ENCODE peak calls at places on chromosomes 11 and 22, in four cellular contexts. U is A549, W is CD14-positive monocyte, B is neural crest cell. N is an unnamed sample.

GRCh38 chr22:24434472-24435322 is 7.3 kb downstream of the ADORA2A start:
- DNase-seq in U (no peak), W (peak), B (no peak), N (peak)

GRCh38 chr22:50015451-50016307 is 3.1 kb upstream of the IL17REL start:
- DNase-seq in U (no peak), W (no peak), B (no peak), N (no peak)

GRCh38 chr11:83044958-83045712 is 26.6 kb downstream of the RAB30 start:
- DNase-seq in U (peak), W (no peak), B (no peak), N (peak)

GRCh38 chr11:3006505-3007260 is 14.6 kb upstream of the NAP1L4 start:
- DNase-seq in U (no peak), W (no peak), B (no peak), N (no peak)

GRCh38 chr11:5013012-5013411 is 18.4 kb downstream of the OR51L1 start:
- DNase-seq in U (no peak), W (no peak), B (no peak), N (no peak)

GRCh38 chr11:68810164-68810563 is 31.6 kb downstream of the CPT1A start:
- DNase-seq in U (no peak), W (no peak), B (no peak), N (no peak)

GRCh38 chr11:94295534-94295933 is 8.8 kb upstream of the IZUMO1R start:
- DNase-seq in U (peak), W (no peak), B (no peak), N (no peak)

GRCh38 chr11:130478204-130478701 is 29.8 kb downstream of the ADAMTS15 start:
- DNase-seq in U (peak), W (no peak), B (no peak), N (peak)

GRCh38 chr11:47464479-47464878 is 15.5 kb upstream of the RAPSN start:
- DNase-seq in U (no peak), W (no peak), B (no peak), N (peak)

GRCh38 chr11:9765320-9766101 is 101.6 kb downstream of the SWAP70 start:
- DNase-seq in U (no peak), W (no peak), B (no peak), N (peak)

GRCh38 chr22:35156945-35157344 is 91.0 kb downstream of the ISX start:
- DNase-seq in U (no peak), W (no peak), B (no peak), N (no peak)

GRCh38 chr22:30286813-30287625 is 2.3 kb downstream of the CASTOR1 start:
- DNase-seq in U (peak), W (peak), B (peak), N (peak)

GRCh38 chr11:92591551-92591950 is 366.9 kb downstream of the FAT3 start:
- DNase-seq in U (no peak), W (no peak), B (no peak), N (no peak)

GRCh38 chr11:14584595-14584994 is 59.0 kb upstream of the PDE3B start:
- DNase-seq in U (peak), W (no peak), B (no peak), N (no peak)

GRCh38 chr11:85718126-85718943 is 32.3 kb upstream of the CCDC89 start:
- DNase-seq in U (no peak), W (no peak), B (no peak), N (no peak)

GRCh38 chr11:17221968-17222367 is 14.2 kb upstream of the PIK3C2A start:
- DNase-seq in U (no peak), W (no peak), B (no peak), N (peak)

GRCh38 chr11:69039501-69039900 is 9.2 kb upstream of the TPCN2 start:
- DNase-seq in U (no peak), W (no peak), B (no peak), N (no peak)

GRCh38 chr11:19498986-19499669 is 213.5 kb upstream of the NAV2 start:
- DNase-seq in U (peak), W (no peak), B (no peak), N (peak)

GRCh38 chr11:47466701-47467250 is 17.8 kb upstream of the RAPSN start:
- DNase-seq in U (no peak), W (no peak), B (no peak), N (peak)

GRCh38 chr11:131462622-131463021 is 92.2 kb downstream of the NTM start:
- DNase-seq in U (no peak), W (no peak), B (no peak), N (no peak)

GRCh38 chr11:3127706-3128355 is 37.3 kb downstream of the OSBPL5 start:
- DNase-seq in U (no peak), W (peak), B (no peak), N (no peak)

GRCh38 chr11:27812341-27812740 is 112.1 kb upstream of the BDNF start:
- DNase-seq in U (no peak), W (no peak), B (no peak), N (peak)

GRCh38 chr11:82682003-82682751 is 51.5 kb downstream of the FAM181B start:
- DNase-seq in U (peak), W (no peak), B (no peak), N (peak)

GRCh38 chr22:18954333-18954732 is 18.2 kb upstream of the PRODH start:
- DNase-seq in U (peak), W (peak), B (peak), N (peak)

GRCh38 chr11:10305964-10306918 is 1.4 kb downstream of the ADM start:
- DNase-seq in U (peak), W (no peak), B (peak), N (peak)

GRCh38 chr11:22703040-22703439 is 36.6 kb downstream of the GAS2 start:
- DNase-seq in U (peak), W (no peak), B (no peak), N (peak)

GRCh38 chr22:41230399-41230785 is 10.3 kb downstream of the CHADL start:
- DNase-seq in U (no peak), W (no peak), B (no peak), N (no peak)

GRCh38 chr11:115665958-115666357 is 161.7 kb upstream of the CADM1 start:
- DNase-seq in U (no peak), W (no peak), B (no peak), N (no peak)

GRCh38 chr11:83070044-83070877 is 1.4 kb downstream of the RAB30 start:
- DNase-seq in U (peak), W (no peak), B (no peak), N (peak)

GRCh38 chr11:117824571-117825537 is at the start of gene FXYD2:
- DNase-seq in U (no peak), W (peak), B (no peak), N (no peak)

GRCh38 chr11:50075856-50076255 is 43.2 kb downstream of the OR4C45 start:
- DNase-seq in U (no peak), W (no peak), B (no peak), N (no peak)

GRCh38 chr22:26565181-26565580 is 24.8 kb downstream of the TPST2 start:
- DNase-seq in U (no peak), W (no peak), B (no peak), N (no peak)
- TF ChIP-seq CTCF in U (no peak), W (no peak), B (no peak), N (no peak)

GRCh38 chr22:33743756-33744155 is 176.5 kb downstream of the LARGE1 start:
- DNase-seq in U (no peak), W (no peak), B (no peak), N (no peak)

GRCh38 chr22:33747576-33748180 is 172.6 kb downstream of the LARGE1 start:
- DNase-seq in U (peak), W (no peak), B (no peak), N (no peak)

GRCh38 chr22:33747029-33747428 is 173.2 kb downstream of the LARGE1 start:
- DNase-seq in U (no peak), W (no peak), B (no peak), N (no peak)

GRCh38 chr22:33746501-33746928 is 173.8 kb downstream of the LARGE1 start:
- DNase-seq in U (peak), W (no peak), B (no peak), N (no peak)

GRCh38 chr22:33748714-33749113 is 171.6 kb downstream of the LARGE1 start:
- DNase-seq in U (no peak), W (no peak), B (no peak), N (no peak)
- TF ChIP-seq CTCF in U (no peak), W (no peak), B (no peak), N (no peak)

GRCh38 chr11:67604815-67605214 is 1.9 kb upstream of the NDUFV1 start:
- DNase-seq in U (no peak), W (no peak), B (no peak), N (no peak)
- TF ChIP-seq CTCF in U (no peak), W (no peak), B (no peak), N (no peak)

DNA sequence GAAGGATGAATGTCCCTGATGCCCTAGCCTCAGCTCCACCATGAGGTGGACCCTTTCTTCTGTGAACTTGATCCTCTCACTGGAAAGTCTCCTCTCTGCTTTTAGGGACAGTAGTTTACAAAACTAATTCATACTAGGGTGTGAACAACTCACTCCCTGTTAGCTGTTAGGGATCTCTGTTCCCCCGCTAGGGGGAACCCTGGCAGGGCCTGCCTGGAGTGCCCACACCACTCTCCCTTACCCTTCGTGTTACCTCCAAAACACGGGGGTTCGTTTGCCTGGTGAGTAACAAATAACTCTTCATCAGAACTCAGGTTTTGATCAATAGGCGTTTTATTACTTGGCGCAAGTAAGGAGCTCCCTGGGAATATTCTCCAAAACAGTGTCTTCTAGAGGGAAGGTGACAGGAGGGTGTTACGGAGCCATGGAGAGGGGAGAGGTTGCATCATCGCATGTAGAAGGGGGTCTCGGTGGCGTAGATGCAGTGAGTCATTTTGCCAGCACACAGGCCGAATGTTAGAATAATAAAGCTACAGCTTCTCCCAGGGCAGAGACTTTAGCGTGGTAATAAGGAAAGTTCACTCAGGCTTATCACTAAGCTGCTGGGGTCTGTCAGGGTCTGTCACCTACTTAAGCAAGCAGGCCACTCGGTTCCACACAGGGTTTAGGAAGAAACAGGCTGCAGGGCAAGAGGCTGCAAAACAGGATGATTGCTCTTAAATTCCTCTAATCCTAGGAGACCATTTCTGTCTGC is 45.8 kb downstream of the C11orf96 start:
- DNase-seq in U (no peak), W (no peak), B (no peak), N (peak)
- TF ChIP-seq CTCF in U (no peak), W (no peak), B (no peak), N (peak)

GRCh38 chr11:108003623-108004022 is 5.1 kb upstream of the CUL5 start:
- DNase-seq in U (no peak), W (no peak), B (no peak), N (no peak)

GRCh38 chr11:107998761-107999160 is 9.9 kb upstream of the CUL5 start:
- DNase-seq in U (no peak), W (no peak), B (no peak), N (peak)

GRCh38 chr11:107996025-107996776 is 12.5 kb upstream of the CUL5 start:
- DNase-seq in U (no peak), W (no peak), B (no peak), N (no peak)

GRCh38 chr11:108002476-108002875 is 6.2 kb upstream of the CUL5 start:
- DNase-seq in U (no peak), W (no peak), B (no peak), N (no peak)

DNA sequence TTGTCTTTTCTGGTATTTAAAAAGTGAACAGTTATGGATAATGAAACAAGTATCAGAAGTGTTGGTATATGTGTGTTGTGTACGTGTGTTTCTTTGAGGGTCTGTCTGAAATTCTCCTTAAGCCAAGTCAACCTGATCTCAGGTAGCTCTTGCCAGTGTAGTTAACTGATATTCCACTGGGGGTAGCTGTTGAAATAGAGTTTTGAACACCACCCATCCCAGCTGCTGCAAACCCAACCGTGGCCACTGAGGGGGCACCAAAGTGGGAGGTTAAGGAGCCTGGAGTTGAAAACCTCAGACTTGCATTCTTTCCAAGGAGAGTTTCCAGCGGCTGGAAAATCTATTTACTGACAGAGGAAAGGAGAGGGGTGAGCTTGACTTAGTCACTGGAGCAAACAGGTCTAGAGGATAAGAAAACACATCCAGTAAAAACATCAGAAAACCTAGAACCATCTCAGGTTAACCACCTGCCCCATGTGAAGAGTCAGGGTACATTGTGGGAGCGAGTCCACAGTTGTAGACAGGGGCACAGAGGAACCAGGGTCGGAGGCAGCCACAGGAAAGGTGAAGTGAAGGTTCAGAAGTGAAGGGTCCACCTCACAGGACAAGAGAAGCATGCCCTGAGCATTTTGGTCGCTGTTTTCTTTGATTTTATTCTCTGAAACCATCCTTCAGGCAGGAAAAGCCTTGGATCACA is 8.8 kb upstream of the CUL5 start:
- DNase-seq in U (peak), W (no peak), B (peak), N (peak)
- TF ChIP-seq CTCF in U (peak), W (peak), B (peak), N (peak)

GRCh38 chr22:38467904-38468760 is at the start of gene KDELR3:
- DNase-seq in U (no peak), W (no peak), B (no peak), N (peak)
- TF ChIP-seq CTCF in U (no peak), W (no peak), B (peak), N (peak)

GRCh38 chr11:112355726-112356125 is 95.1 kb upstream of the PLET1 start:
- DNase-seq in U (peak), W (no peak), B (peak), N (peak)
- TF ChIP-seq CTCF in U (no peak), W (no peak), B (peak), N (peak)